ENCODE peak calls at places on chromosomes 16 and 17, in seven cellular contexts. P is lower leg skin, G is fibroblast of lung, J is Calu3, O is PC-3, F is esophagus squamous epithelium, L is neural progenitor cell. R is an unnamed sample.

GRCh38 chr17:3754458-3755334 is 31.0 kb downstream of the HASPIN start:
- DNase-seq in P (peak), G (no peak), J (peak), O (peak), F (no peak), L (peak), R (peak)

GRCh38 chr16:12185563-12185962 is 209.0 kb downstream of the SNX29 start:
- DNase-seq in P (no peak), G (no peak), J (no peak), O (no peak), F (no peak), L (no peak), R (no peak)

GRCh38 chr17:21375757-21376584 is at the start of gene KCNJ12:
- DNase-seq in P (no peak), G (peak), J (no peak), O (peak), F (no peak), L (peak), R (no peak)

GRCh38 chr16:30588651-30589050 is 3.2 kb upstream of the ZNF785 start:
- DNase-seq in P (no peak), G (no peak), J (no peak), O (no peak), F (no peak), L (no peak), R (no peak)

GRCh38 chr16:50367777-50368409 is 895 bp downstream of the BRD7 start:
- DNase-seq in P (no peak), G (no peak), J (no peak), O (peak), F (no peak), L (no peak), R (no peak)

GRCh38 chr16:10838611-10839270 is 20.1 kb upstream of the TVP23A start:
- DNase-seq in P (no peak), G (no peak), J (no peak), O (no peak), F (no peak), L (no peak), R (no peak)

GRCh38 chr16:50467943-50468748 is 80.0 kb upstream of the NKD1 start:
- DNase-seq in P (no peak), G (peak), J (peak), O (no peak), F (no peak), L (peak), R (no peak)

GRCh38 chr17:5921919-5922318 is 148.3 kb upstream of the WSCD1 start:
- DNase-seq in P (no peak), G (peak), J (peak), O (peak), F (no peak), L (no peak), R (no peak)

GRCh38 chr17:29145289-29146058 is 34.7 kb downstream of the MYO18A start:
- DNase-seq in P (no peak), G (peak), J (peak), O (peak), F (no peak), L (peak), R (peak)

GRCh38 chr16:56354016-56354415 is 71.3 kb downstream of the AMFR start:
- DNase-seq in P (no peak), G (no peak), J (no peak), O (no peak), F (no peak), L (no peak), R (no peak)

GRCh38 chr17:18315498-18316360 is 636 bp downstream of the SMCR8 start:
- DNase-seq in P (no peak), G (no peak), J (no peak), O (no peak), F (no peak), L (no peak), R (peak)

GRCh38 chr17:2057714-2058520 is 3.0 kb downstream of the HIC1 start:
- DNase-seq in P (no peak), G (no peak), J (no peak), O (no peak), F (no peak), L (no peak), R (peak)

GRCh38 chr17:48795444-48796162 is 21.4 kb downstream of the TTLL6 start:
- DNase-seq in P (peak), G (peak), J (peak), O (peak), F (no peak), L (no peak), R (no peak)

GRCh38 chr16:49857423-49858181 is 1.7 kb upstream of the ZNF423 start:
- DNase-seq in P (no peak), G (peak), J (peak), O (peak), F (no peak), L (peak), R (peak)

GRCh38 chr17:17181666-17182600 is 24.2 kb downstream of the PLD6 start:
- DNase-seq in P (no peak), G (no peak), J (no peak), O (no peak), F (no peak), L (no peak), R (peak)

GRCh38 chr17:65228734-65229390 is 91.7 kb downstream of the RGS9 start:
- DNase-seq in P (no peak), G (peak), J (no peak), O (peak), F (no peak), L (no peak), R (peak)

GRCh38 chr16:89122322-89122831 is 28.7 kb downstream of the ACSF3 start:
- DNase-seq in P (no peak), G (no peak), J (no peak), O (no peak), F (no peak), L (no peak), R (peak)

GRCh38 chr17:74513987-74514631 is 17.2 kb downstream of the CD300LB start:
- DNase-seq in P (no peak), G (peak), J (peak), O (peak), F (no peak), L (peak), R (no peak)

GRCh38 chr16:26569793-26570192 is 496.9 kb upstream of the C16orf82 start:
- DNase-seq in P (no peak), G (no peak), J (no peak), O (peak), F (no peak), L (peak), R (no peak)

GRCh38 chr17:19805006-19805405 is 56.9 kb upstream of the ALDH3A1 start:
- DNase-seq in P (no peak), G (no peak), J (no peak), O (no peak), F (no peak), L (no peak), R (no peak)

GRCh38 chr16:19830902-19831555 is 53.6 kb downstream of the GPRC5B start:
- DNase-seq in P (no peak), G (no peak), J (no peak), O (no peak), F (no peak), L (no peak), R (no peak)

GRCh38 chr16:48958681-48959080 is 323.0 kb downstream of the CBLN1 start:
- DNase-seq in P (no peak), G (peak), J (no peak), O (no peak), F (no peak), L (no peak), R (no peak)

GRCh38 chr17:37844977-37845293 is 79.3 kb upstream of the TBC1D3K start:
- DNase-seq in P (no peak), G (no peak), J (no peak), O (no peak), F (no peak), L (no peak), R (no peak)

GRCh38 chr17:73027130-73027741 is 65.3 kb downstream of the SLC39A11 start:
- DNase-seq in P (no peak), G (peak), J (no peak), O (no peak), F (no peak), L (no peak), R (no peak)

GRCh38 chr17:27489045-27489715 is 32.9 kb downstream of the KSR1 start:
- DNase-seq in P (peak), G (peak), J (peak), O (peak), F (no peak), L (no peak), R (no peak)

GRCh38 chr16:14585287-14585686 is 44.8 kb downstream of the PARN start:
- DNase-seq in P (no peak), G (no peak), J (no peak), O (no peak), F (no peak), L (no peak), R (no peak)

GRCh38 chr17:4786111-4786491 is at the start of gene VMO1:
- DNase-seq in P (no peak), G (no peak), J (no peak), O (peak), F (no peak), L (peak), R (no peak)

GRCh38 chr16:49382916-49383315 is 9.3 kb downstream of the C16orf78 start:
- DNase-seq in P (no peak), G (no peak), J (no peak), O (peak), F (no peak), L (peak), R (no peak)

GRCh38 chr16:78210305-78210704 is 110.9 kb downstream of the WWOX start:
- DNase-seq in P (no peak), G (peak), J (peak), O (peak), F (no peak), L (peak), R (no peak)

GRCh38 chr16:58506241-58507194 is 6.6 kb downstream of the NDRG4 start:
- DNase-seq in P (no peak), G (no peak), J (no peak), O (no peak), F (no peak), L (no peak), R (no peak)
- TF ChIP-seq CTCF in P (no peak), G (no peak), J (no peak), O (no peak), F (no peak), L (no peak), R (no peak)

GRCh38 chr16:79876332-79876730 is 275.8 kb upstream of the MAF start:
- DNase-seq in P (no peak), G (no peak), J (no peak), O (no peak), F (no peak), L (no peak), R (no peak)
- TF ChIP-seq CTCF in P (no peak), G (no peak), J (no peak), O (no peak), F (no peak), L (no peak), R (no peak)

GRCh38 chr17:7313028-7313889 is 1.9 kb downstream of the GPS2 start:
- DNase-seq in P (no peak), G (no peak), J (peak), O (peak), F (no peak), L (no peak), R (no peak)

GRCh38 chr17:7317161-7317803 is 2.1 kb upstream of the GPS2 start:
- DNase-seq in P (no peak), G (no peak), J (no peak), O (no peak), F (no peak), L (no peak), R (no peak)

GRCh38 chr17:7315570-7316243 is 547 bp upstream of the GPS2 start:
- DNase-seq in P (peak), G (no peak), J (no peak), O (peak), F (no peak), L (no peak), R (no peak)

GRCh38 chr17:7313890-7314718 is 1.1 kb downstream of the GPS2 start:
- DNase-seq in P (no peak), G (no peak), J (no peak), O (peak), F (no peak), L (no peak), R (no peak)

DNA sequence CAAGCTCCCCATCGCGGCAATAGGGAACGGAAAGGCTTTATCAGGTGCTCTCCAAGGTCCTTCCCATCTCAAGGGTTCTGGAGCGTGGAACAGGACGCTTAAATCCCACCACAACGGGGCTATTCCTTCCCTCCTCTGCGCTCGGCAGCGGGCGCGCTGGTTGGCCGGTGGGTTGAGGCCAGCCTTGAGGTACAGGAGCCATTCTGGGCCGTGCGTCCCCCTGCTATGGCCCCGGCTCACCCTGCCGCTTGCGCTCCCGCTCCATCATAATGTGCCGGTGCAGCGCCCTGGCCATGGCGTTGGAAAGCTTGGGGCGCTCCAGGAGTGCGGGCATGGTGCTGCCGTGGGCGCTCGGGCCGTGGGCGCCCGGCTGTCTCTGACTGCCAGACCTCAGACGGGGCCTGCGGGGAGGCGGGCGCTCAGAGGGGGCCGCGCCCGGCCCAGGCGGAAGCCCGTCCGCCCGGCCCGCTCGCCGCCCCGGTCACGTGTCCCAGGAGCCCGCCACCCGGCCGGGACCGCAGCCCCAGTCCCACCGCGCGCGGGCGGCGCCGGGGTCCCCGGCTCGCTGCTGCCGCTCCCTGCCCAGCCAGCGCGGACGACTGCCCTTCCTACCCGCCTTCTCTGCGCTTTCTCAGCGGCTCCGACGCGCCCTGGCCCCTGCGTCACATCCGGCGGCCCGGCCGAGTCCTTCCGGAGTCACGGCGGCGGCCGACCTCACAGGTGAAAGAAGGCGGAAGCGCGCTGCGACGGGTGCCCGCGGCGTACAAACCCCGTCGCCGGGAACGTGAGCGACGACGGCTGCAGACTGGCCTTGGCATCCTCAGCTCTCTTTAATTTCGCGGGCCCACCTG is at the start of gene GPS2:
- DNase-seq in P (peak), G (peak), J (peak), O (peak), F (peak), L (peak), R (peak)
- TF ChIP-seq CTCF in P (no peak), G (no peak), J (no peak), O (no peak), F (no peak), L (no peak), R (no peak)

GRCh38 chr16:5025171-5025632 is 8.5 kb downstream of the NAGPA start:
- DNase-seq in P (no peak), G (no peak), J (peak), O (no peak), F (no peak), L (peak), R (no peak)
- TF ChIP-seq CTCF in P (no peak), G (no peak), J (peak), O (peak), F (no peak), L (peak), R (no peak)

DNA sequence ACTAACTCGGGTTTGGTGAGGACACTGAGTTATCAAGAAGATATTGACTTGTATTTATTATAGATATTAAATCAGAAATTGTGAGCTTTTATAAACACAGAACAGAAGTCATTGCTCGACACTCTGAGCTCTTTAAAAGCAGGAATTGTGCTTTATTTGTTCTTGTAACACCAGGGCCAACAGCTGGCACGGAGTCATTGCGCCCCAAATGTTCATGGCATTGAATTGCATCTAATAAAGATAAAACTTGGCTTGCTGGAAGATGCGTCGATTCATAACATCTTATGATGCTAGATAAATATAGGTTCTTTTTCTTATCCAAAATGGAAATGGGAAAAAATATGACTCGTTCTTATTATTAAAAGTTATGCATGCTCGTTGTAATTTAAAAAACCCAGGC is 11.8 kb upstream of the MLYCD start:
- DNase-seq in P (no peak), G (no peak), J (no peak), O (peak), F (no peak), L (peak), R (no peak)
- TF ChIP-seq CTCF in P (no peak), G (no peak), J (no peak), O (peak), F (peak), L (peak), R (no peak)

DNA sequence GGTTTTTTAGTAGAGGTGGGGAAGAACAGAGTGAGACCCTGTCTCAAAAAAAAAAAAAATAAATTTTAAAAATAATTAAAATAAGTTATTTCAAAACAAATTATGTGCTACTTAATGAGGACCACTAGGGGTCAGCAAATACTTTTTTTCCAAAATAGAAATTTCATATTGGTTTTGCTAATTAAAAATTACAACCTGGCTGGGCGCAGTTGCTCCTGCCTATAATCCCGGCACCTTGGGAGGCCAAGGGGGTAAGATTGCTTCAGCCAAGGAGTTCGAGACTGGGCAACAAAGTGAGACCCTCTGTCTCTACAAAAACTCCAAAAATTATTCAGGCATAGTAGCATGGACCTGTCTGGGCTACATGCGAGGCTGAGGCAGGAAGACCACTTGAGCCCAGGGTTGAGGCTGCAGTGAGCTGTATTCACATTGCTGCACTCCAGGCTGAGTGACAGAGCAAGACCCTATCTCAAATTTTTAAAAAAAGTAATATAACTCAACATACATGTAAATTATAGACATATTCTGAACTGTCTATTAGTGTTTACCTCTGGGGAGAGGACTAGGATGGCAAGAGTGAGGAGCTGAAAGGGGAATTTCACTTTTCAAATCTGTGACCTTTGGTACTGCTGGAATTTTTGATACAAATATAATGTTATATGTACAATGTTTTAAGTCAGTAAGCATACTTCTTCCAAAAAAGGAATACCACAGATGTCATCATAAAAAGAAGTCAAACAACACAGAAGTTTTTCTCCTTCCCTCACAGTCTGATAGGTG is 8.1 kb downstream of the MEIOB start:
- DNase-seq in P (no peak), G (peak), J (no peak), O (peak), F (no peak), L (peak), R (no peak)
- TF ChIP-seq CTCF in P (no peak), G (no peak), J (no peak), O (peak), F (peak), L (peak), R (peak)

GRCh38 chr17:81401727-81402529 is 6.7 kb downstream of the BAHCC1 start:
- DNase-seq in P (no peak), G (peak), J (no peak), O (peak), F (no peak), L (peak), R (no peak)
- TF ChIP-seq CTCF in P (no peak), G (peak), J (no peak), O (peak), F (peak), L (peak), R (no peak)

GRCh38 chr16:85917012-85917411 is 18.1 kb downstream of the IRF8 start:
- DNase-seq in P (no peak), G (no peak), J (no peak), O (no peak), F (no peak), L (no peak), R (no peak)
- TF ChIP-seq CTCF in P (no peak), G (no peak), J (peak), O (peak), F (no peak), L (peak), R (no peak)